ENCODE peak calls at places on chromosomes 4 and X, in ten cellular contexts. One of them, this sample, is unnamed.

GRCh38 chr4:185229021-185229818 is 19.8 kb downstream of the SNX25 start:
- DNase-seq in fibroblast of lung: no peak
- DNase-seq in CD8-positive, alpha-beta memory T cell: no peak
- DNase-seq in NT2/D1: no peak
- DNase-seq in GM23248: no peak
- DNase-seq in heart left ventricle: no peak
- DNase-seq in CD4-positive, alpha-beta memory T cell: no peak
- DNase-seq in cardiac fibroblast: no peak
- DNase-seq in fibroblast of villous mesenchyme: no peak
- DNase-seq in fibroblast of pulmonary artery: no peak
- DNase-seq in this sample: no peak

GRCh38 chrX:46407036-46407752 is 138.0 kb downstream of the ZNF674 start:
- DNase-seq in fibroblast of lung: no peak
- DNase-seq in CD8-positive, alpha-beta memory T cell: no peak
- DNase-seq in NT2/D1: no peak
- DNase-seq in GM23248: peak
- DNase-seq in heart left ventricle: no peak
- DNase-seq in CD4-positive, alpha-beta memory T cell: no peak
- DNase-seq in cardiac fibroblast: no peak
- DNase-seq in fibroblast of villous mesenchyme: peak
- DNase-seq in fibroblast of pulmonary artery: no peak
- DNase-seq in this sample: no peak

GRCh38 chr4:147407261-147408045 is 73.4 kb upstream of the EDNRA start:
- DNase-seq in fibroblast of lung: no peak
- DNase-seq in CD8-positive, alpha-beta memory T cell: no peak
- DNase-seq in NT2/D1: peak
- DNase-seq in GM23248: no peak
- DNase-seq in heart left ventricle: peak
- DNase-seq in CD4-positive, alpha-beta memory T cell: no peak
- DNase-seq in cardiac fibroblast: peak
- DNase-seq in fibroblast of villous mesenchyme: peak
- DNase-seq in fibroblast of pulmonary artery: no peak
- DNase-seq in this sample: peak

GRCh38 chr4:77538574-77539157 is 67.0 kb upstream of the CXCL13 start:
- DNase-seq in fibroblast of lung: peak
- DNase-seq in CD8-positive, alpha-beta memory T cell: no peak
- DNase-seq in NT2/D1: no peak
- DNase-seq in GM23248: no peak
- DNase-seq in heart left ventricle: no peak
- DNase-seq in CD4-positive, alpha-beta memory T cell: no peak
- DNase-seq in cardiac fibroblast: peak
- DNase-seq in fibroblast of villous mesenchyme: peak
- DNase-seq in fibroblast of pulmonary artery: peak
- DNase-seq in this sample: no peak

GRCh38 chr4:78069859-78070258 is 12.7 kb downstream of the FRAS1 start:
- DNase-seq in fibroblast of lung: no peak
- DNase-seq in CD8-positive, alpha-beta memory T cell: no peak
- DNase-seq in NT2/D1: no peak
- DNase-seq in GM23248: no peak
- DNase-seq in heart left ventricle: no peak
- DNase-seq in CD4-positive, alpha-beta memory T cell: no peak
- DNase-seq in cardiac fibroblast: no peak
- DNase-seq in fibroblast of villous mesenchyme: no peak
- DNase-seq in fibroblast of pulmonary artery: no peak
- DNase-seq in this sample: no peak

GRCh38 chr4:19532120-19532848 is 719.4 kb upstream of the SLIT2 start:
- DNase-seq in fibroblast of lung: no peak
- DNase-seq in CD8-positive, alpha-beta memory T cell: no peak
- DNase-seq in NT2/D1: no peak
- DNase-seq in GM23248: no peak
- DNase-seq in heart left ventricle: no peak
- DNase-seq in CD4-positive, alpha-beta memory T cell: no peak
- DNase-seq in cardiac fibroblast: peak
- DNase-seq in fibroblast of villous mesenchyme: no peak
- DNase-seq in fibroblast of pulmonary artery: peak
- DNase-seq in this sample: no peak

GRCh38 chrX:136048446-136048845 is 63.2 kb downstream of the SLC9A6 start:
- DNase-seq in fibroblast of lung: peak
- DNase-seq in CD8-positive, alpha-beta memory T cell: no peak
- DNase-seq in NT2/D1: no peak
- DNase-seq in GM23248: peak
- DNase-seq in heart left ventricle: no peak
- DNase-seq in CD4-positive, alpha-beta memory T cell: no peak
- DNase-seq in cardiac fibroblast: no peak
- DNase-seq in fibroblast of villous mesenchyme: peak
- DNase-seq in fibroblast of pulmonary artery: no peak
- DNase-seq in this sample: no peak

GRCh38 chrX:114841051-114841450 is 176.4 kb downstream of the IL13RA2 start:
- DNase-seq in fibroblast of lung: no peak
- DNase-seq in CD8-positive, alpha-beta memory T cell: no peak
- DNase-seq in NT2/D1: no peak
- DNase-seq in GM23248: peak
- DNase-seq in heart left ventricle: no peak
- DNase-seq in CD4-positive, alpha-beta memory T cell: no peak
- DNase-seq in cardiac fibroblast: no peak
- DNase-seq in fibroblast of villous mesenchyme: peak
- DNase-seq in fibroblast of pulmonary artery: no peak
- DNase-seq in this sample: no peak

GRCh38 chr4:124334119-124334518 is 378.4 kb downstream of the ANKRD50 start:
- DNase-seq in fibroblast of lung: peak
- DNase-seq in CD8-positive, alpha-beta memory T cell: no peak
- DNase-seq in NT2/D1: peak
- DNase-seq in GM23248: peak
- DNase-seq in heart left ventricle: peak
- DNase-seq in CD4-positive, alpha-beta memory T cell: no peak
- DNase-seq in cardiac fibroblast: peak
- DNase-seq in fibroblast of villous mesenchyme: peak
- DNase-seq in fibroblast of pulmonary artery: peak
- DNase-seq in this sample: peak

GRCh38 chr4:25377572-25377882 is 464 bp downstream of the ANAPC4 start:
- DNase-seq in fibroblast of lung: no peak
- DNase-seq in CD8-positive, alpha-beta memory T cell: no peak
- DNase-seq in NT2/D1: no peak
- DNase-seq in GM23248: no peak
- DNase-seq in heart left ventricle: no peak
- DNase-seq in CD4-positive, alpha-beta memory T cell: no peak
- DNase-seq in cardiac fibroblast: no peak
- DNase-seq in fibroblast of villous mesenchyme: no peak
- DNase-seq in fibroblast of pulmonary artery: peak
- DNase-seq in this sample: no peak

GRCh38 chrX:46408553-46409407 is 136.4 kb downstream of the ZNF674 start:
- DNase-seq in fibroblast of lung: peak
- DNase-seq in CD8-positive, alpha-beta memory T cell: peak
- DNase-seq in NT2/D1: peak
- DNase-seq in GM23248: peak
- DNase-seq in heart left ventricle: peak
- DNase-seq in CD4-positive, alpha-beta memory T cell: peak
- DNase-seq in cardiac fibroblast: peak
- DNase-seq in fibroblast of villous mesenchyme: peak
- DNase-seq in fibroblast of pulmonary artery: peak
- DNase-seq in this sample: peak

GRCh38 chr4:156623376-156623775 is 348.2 kb downstream of the PDGFC start:
- DNase-seq in fibroblast of lung: no peak
- DNase-seq in CD8-positive, alpha-beta memory T cell: no peak
- DNase-seq in NT2/D1: no peak
- DNase-seq in GM23248: peak
- DNase-seq in heart left ventricle: no peak
- DNase-seq in CD4-positive, alpha-beta memory T cell: no peak
- DNase-seq in cardiac fibroblast: no peak
- DNase-seq in fibroblast of villous mesenchyme: no peak
- DNase-seq in fibroblast of pulmonary artery: no peak
- DNase-seq in this sample: no peak

GRCh38 chr4:19735012-19735411 is 516.7 kb upstream of the SLIT2 start:
- DNase-seq in fibroblast of lung: peak
- DNase-seq in CD8-positive, alpha-beta memory T cell: no peak
- DNase-seq in NT2/D1: no peak
- DNase-seq in GM23248: peak
- DNase-seq in heart left ventricle: no peak
- DNase-seq in CD4-positive, alpha-beta memory T cell: no peak
- DNase-seq in cardiac fibroblast: peak
- DNase-seq in fibroblast of villous mesenchyme: peak
- DNase-seq in fibroblast of pulmonary artery: peak
- DNase-seq in this sample: no peak

GRCh38 chr4:2798399-2799301 is 5.8 kb downstream of the SH3BP2 start:
- DNase-seq in fibroblast of lung: peak
- DNase-seq in CD8-positive, alpha-beta memory T cell: peak
- DNase-seq in NT2/D1: no peak
- DNase-seq in GM23248: no peak
- DNase-seq in heart left ventricle: peak
- DNase-seq in CD4-positive, alpha-beta memory T cell: peak
- DNase-seq in cardiac fibroblast: peak
- DNase-seq in fibroblast of villous mesenchyme: peak
- DNase-seq in fibroblast of pulmonary artery: peak
- DNase-seq in this sample: peak

GRCh38 chr4:128553665-128554515 is 255.6 kb upstream of the JADE1 start:
- DNase-seq in fibroblast of lung: no peak
- DNase-seq in CD8-positive, alpha-beta memory T cell: no peak
- DNase-seq in NT2/D1: no peak
- DNase-seq in GM23248: no peak
- DNase-seq in heart left ventricle: no peak
- DNase-seq in CD4-positive, alpha-beta memory T cell: no peak
- DNase-seq in cardiac fibroblast: no peak
- DNase-seq in fibroblast of villous mesenchyme: no peak
- DNase-seq in fibroblast of pulmonary artery: peak
- DNase-seq in this sample: no peak

GRCh38 chrX:48538641-48539344 is 721 bp upstream of the TBC1D25 start:
- DNase-seq in fibroblast of lung: no peak
- DNase-seq in CD8-positive, alpha-beta memory T cell: no peak
- DNase-seq in NT2/D1: no peak
- DNase-seq in GM23248: no peak
- DNase-seq in heart left ventricle: no peak
- DNase-seq in CD4-positive, alpha-beta memory T cell: no peak
- DNase-seq in cardiac fibroblast: no peak
- DNase-seq in fibroblast of villous mesenchyme: no peak
- DNase-seq in fibroblast of pulmonary artery: no peak
- DNase-seq in this sample: no peak
- H3K4me3 ChIP-seq in fibroblast of lung: no peak
- H3K4me3 ChIP-seq in CD8-positive, alpha-beta memory T cell: no peak
- H3K4me3 ChIP-seq in NT2/D1: no peak
- H3K4me3 ChIP-seq in GM23248: peak
- H3K4me3 ChIP-seq in heart left ventricle: peak
- H3K4me3 ChIP-seq in CD4-positive, alpha-beta memory T cell: no peak
- H3K4me3 ChIP-seq in cardiac fibroblast: peak
- H3K4me3 ChIP-seq in fibroblast of villous mesenchyme: peak
- H3K4me3 ChIP-seq in fibroblast of pulmonary artery: peak
- H3K4me3 ChIP-seq in this sample: peak

GRCh38 chrX:13732246-13733067 is 2.0 kb downstream of the TRAPPC2 start:
- DNase-seq in fibroblast of lung: no peak
- DNase-seq in CD8-positive, alpha-beta memory T cell: no peak
- DNase-seq in NT2/D1: no peak
- DNase-seq in GM23248: peak
- DNase-seq in heart left ventricle: no peak
- DNase-seq in CD4-positive, alpha-beta memory T cell: no peak
- DNase-seq in cardiac fibroblast: peak
- DNase-seq in fibroblast of villous mesenchyme: no peak
- DNase-seq in fibroblast of pulmonary artery: no peak
- DNase-seq in this sample: no peak
- H3K4me3 ChIP-seq in fibroblast of lung: no peak
- H3K4me3 ChIP-seq in CD8-positive, alpha-beta memory T cell: no peak
- H3K4me3 ChIP-seq in NT2/D1: no peak
- H3K4me3 ChIP-seq in GM23248: peak
- H3K4me3 ChIP-seq in heart left ventricle: no peak
- H3K4me3 ChIP-seq in CD4-positive, alpha-beta memory T cell: no peak
- H3K4me3 ChIP-seq in cardiac fibroblast: no peak
- H3K4me3 ChIP-seq in fibroblast of villous mesenchyme: no peak
- H3K4me3 ChIP-seq in fibroblast of pulmonary artery: no peak
- H3K4me3 ChIP-seq in this sample: no peak

DNA sequence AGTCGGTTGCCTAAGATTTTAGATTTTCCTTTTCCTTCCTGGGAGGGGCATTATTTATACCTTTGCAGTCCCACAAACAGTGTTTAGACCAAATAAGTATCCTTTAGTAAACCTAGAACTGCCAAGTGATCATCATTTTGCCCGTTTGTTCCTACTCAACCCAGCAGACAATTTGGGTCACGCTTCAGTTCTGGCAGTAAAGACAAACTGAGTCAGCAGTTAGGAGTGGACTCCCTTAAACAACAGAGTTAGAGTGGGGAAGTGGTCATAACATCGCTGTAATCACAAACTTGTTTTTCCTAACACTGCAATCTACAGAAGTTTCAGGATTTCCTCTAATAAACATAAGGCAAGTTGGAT is 782 bp upstream of the WDFY3 start:
- DNase-seq in fibroblast of lung: peak
- DNase-seq in CD8-positive, alpha-beta memory T cell: no peak
- DNase-seq in NT2/D1: no peak
- DNase-seq in GM23248: peak
- DNase-seq in heart left ventricle: no peak
- DNase-seq in CD4-positive, alpha-beta memory T cell: no peak
- DNase-seq in cardiac fibroblast: peak
- DNase-seq in fibroblast of villous mesenchyme: peak
- DNase-seq in fibroblast of pulmonary artery: peak
- DNase-seq in this sample: no peak
- H3K4me3 ChIP-seq in fibroblast of lung: peak
- H3K4me3 ChIP-seq in CD8-positive, alpha-beta memory T cell: no peak
- H3K4me3 ChIP-seq in NT2/D1: peak
- H3K4me3 ChIP-seq in GM23248: peak
- H3K4me3 ChIP-seq in heart left ventricle: peak
- H3K4me3 ChIP-seq in CD4-positive, alpha-beta memory T cell: no peak
- H3K4me3 ChIP-seq in cardiac fibroblast: peak
- H3K4me3 ChIP-seq in fibroblast of villous mesenchyme: peak
- H3K4me3 ChIP-seq in fibroblast of pulmonary artery: peak
- H3K4me3 ChIP-seq in this sample: peak

GRCh38 chr4:40196260-40196659 is 571 bp upstream of the RHOH start:
- DNase-seq in fibroblast of lung: no peak
- DNase-seq in CD8-positive, alpha-beta memory T cell: no peak
- DNase-seq in NT2/D1: no peak
- DNase-seq in GM23248: no peak
- DNase-seq in heart left ventricle: no peak
- DNase-seq in CD4-positive, alpha-beta memory T cell: no peak
- DNase-seq in cardiac fibroblast: no peak
- DNase-seq in fibroblast of villous mesenchyme: no peak
- DNase-seq in fibroblast of pulmonary artery: no peak
- DNase-seq in this sample: no peak

GRCh38 chr4:40194602-40195161 is 2.1 kb upstream of the RHOH start:
- DNase-seq in fibroblast of lung: peak
- DNase-seq in CD8-positive, alpha-beta memory T cell: peak
- DNase-seq in NT2/D1: no peak
- DNase-seq in GM23248: no peak
- DNase-seq in heart left ventricle: no peak
- DNase-seq in CD4-positive, alpha-beta memory T cell: peak
- DNase-seq in cardiac fibroblast: peak
- DNase-seq in fibroblast of villous mesenchyme: peak
- DNase-seq in fibroblast of pulmonary artery: no peak
- DNase-seq in this sample: peak

GRCh38 chr4:40193578-40193977 is 3.3 kb upstream of the RHOH start:
- DNase-seq in fibroblast of lung: no peak
- DNase-seq in CD8-positive, alpha-beta memory T cell: no peak
- DNase-seq in NT2/D1: no peak
- DNase-seq in GM23248: no peak
- DNase-seq in heart left ventricle: no peak
- DNase-seq in CD4-positive, alpha-beta memory T cell: no peak
- DNase-seq in cardiac fibroblast: no peak
- DNase-seq in fibroblast of villous mesenchyme: no peak
- DNase-seq in fibroblast of pulmonary artery: no peak
- DNase-seq in this sample: no peak

GRCh38 chr4:40196724-40197281 is at the start of gene RHOH:
- DNase-seq in fibroblast of lung: no peak
- DNase-seq in CD8-positive, alpha-beta memory T cell: peak
- DNase-seq in NT2/D1: no peak
- DNase-seq in GM23248: no peak
- DNase-seq in heart left ventricle: no peak
- DNase-seq in CD4-positive, alpha-beta memory T cell: peak
- DNase-seq in cardiac fibroblast: no peak
- DNase-seq in fibroblast of villous mesenchyme: no peak
- DNase-seq in fibroblast of pulmonary artery: no peak
- DNase-seq in this sample: peak

GRCh38 chr4:40195182-40196177 is 1.4 kb upstream of the RHOH start:
- DNase-seq in fibroblast of lung: no peak
- DNase-seq in CD8-positive, alpha-beta memory T cell: no peak
- DNase-seq in NT2/D1: no peak
- DNase-seq in GM23248: no peak
- DNase-seq in heart left ventricle: no peak
- DNase-seq in CD4-positive, alpha-beta memory T cell: no peak
- DNase-seq in cardiac fibroblast: no peak
- DNase-seq in fibroblast of villous mesenchyme: no peak
- DNase-seq in fibroblast of pulmonary artery: no peak
- DNase-seq in this sample: no peak
- H3K4me3 ChIP-seq in fibroblast of lung: no peak
- H3K4me3 ChIP-seq in CD8-positive, alpha-beta memory T cell: peak
- H3K4me3 ChIP-seq in NT2/D1: no peak
- H3K4me3 ChIP-seq in GM23248: no peak
- H3K4me3 ChIP-seq in heart left ventricle: no peak
- H3K4me3 ChIP-seq in CD4-positive, alpha-beta memory T cell: peak
- H3K4me3 ChIP-seq in cardiac fibroblast: no peak
- H3K4me3 ChIP-seq in fibroblast of villous mesenchyme: no peak
- H3K4me3 ChIP-seq in fibroblast of pulmonary artery: no peak
- H3K4me3 ChIP-seq in this sample: peak

This sample was measured in Jurkat, Clone E6-1.